ENCODE peak calls at places on chromosomes 11 and 22, in five cellular contexts. N, J, P, T and Q are unnamed samples.

GRCh38 chr11:25925359-25925758 is 406.6 kb upstream of the ANO3 start:
- DNase-seq in P (no peak), N (no peak), J (no peak), T (no peak), Q (no peak)

GRCh38 chr22:48961705-48962104 is 866.0 kb downstream of the BRD1 start:
- DNase-seq in P (no peak), T (no peak), N (no peak), J (no peak), Q (no peak)

GRCh38 chr11:13009921-13010736 is 1.0 kb downstream of the RASSF10 start:
- DNase-seq in N (peak), P (peak), T (no peak), J (peak), Q (no peak)

GRCh38 chr22:25030636-25031035 is 78.1 kb downstream of the KIAA1671 start:
- DNase-seq in P (peak), T (no peak), J (no peak), N (no peak), Q (no peak)

GRCh38 chr11:75855191-75855590 is 40.2 kb downstream of the UVRAG start:
- DNase-seq in J (peak), N (no peak), T (no peak), P (no peak), Q (no peak)

GRCh38 chr11:122153746-122154145 is 37.7 kb upstream of the BLID start:
- DNase-seq in P (no peak), J (no peak), N (no peak), T (no peak), Q (no peak)

GRCh38 chr22:20839837-20840645 is 18.6 kb downstream of the PI4KA start:
- DNase-seq in J (no peak), T (no peak), P (no peak), N (no peak), Q (no peak)

GRCh38 chr11:60853469-60853950 is 2.2 kb downstream of the PTGDR2 start:
- DNase-seq in N (no peak), P (no peak), T (no peak), J (no peak), Q (no peak)

GRCh38 chr11:123429336-123429735 is 733 bp upstream of the GRAMD1B start:
- DNase-seq in N (no peak), J (no peak), T (peak), P (peak), Q (no peak)

GRCh38 chr11:8056810-8057463 is 24.1 kb upstream of the TUB start:
- DNase-seq in P (peak), J (no peak), N (no peak), T (no peak), Q (no peak)

GRCh38 chr11:13465909-13466371 is 2.9 kb upstream of the BTBD10 start:
- DNase-seq in N (peak), T (peak), P (peak), J (peak), Q (peak)

GRCh38 chr11:69063671-69064260 is 15.0 kb downstream of the TPCN2 start:
- DNase-seq in N (no peak), J (no peak), T (no peak), P (no peak), Q (no peak)

GRCh38 chr11:116366451-116366850 is 406.3 kb downstream of the BUD13 start:
- DNase-seq in P (no peak), T (no peak), N (no peak), J (no peak), Q (no peak)

GRCh38 chr11:126929186-126930085 is 71.1 kb downstream of the KIRREL3 start:
- DNase-seq in P (peak), N (no peak), T (no peak), J (no peak), Q (no peak)

GRCh38 chr11:1224109-1224485 is 1.2 kb downstream of the MUC5B start:
- DNase-seq in T (peak), J (peak), N (no peak), P (no peak), Q (no peak)

GRCh38 chr11:69467646-69468045 is 13.8 kb upstream of the LINC01488 start:
- DNase-seq in P (no peak), N (no peak), J (no peak), T (no peak), Q (no peak)

GRCh38 chr11:66720223-66720898 is 8.7 kb downstream of the SPTBN2 start:
- DNase-seq in N (peak), T (peak), P (peak), J (peak), Q (no peak)

GRCh38 chr11:9493492-9493891 is 32.7 kb downstream of the ZNF143 start:
- DNase-seq in T (no peak), J (no peak), P (no peak), N (no peak), Q (no peak)

GRCh38 chr11:125070699-125071254 is 7.7 kb downstream of the SLC37A2 start:
- DNase-seq in J (no peak), P (peak), N (no peak), T (peak), Q (peak)

GRCh38 chr11:1654388-1655167 is 25.0 kb downstream of the KRTAP5-5 start:
- DNase-seq in P (no peak), J (no peak), T (no peak), N (no peak), Q (no peak)

GRCh38 chr11:104408630-104409029 is 244.7 kb upstream of the PDGFD start:
- DNase-seq in P (no peak), T (no peak), J (no peak), N (no peak), Q (no peak)

GRCh38 chr11:24145411-24145810 is 351.4 kb upstream of the LUZP2 start:
- DNase-seq in J (no peak), P (peak), N (no peak), T (no peak), Q (no peak)

GRCh38 chr11:84800755-84801346 is 826.3 kb downstream of the DLG2 start:
- DNase-seq in P (peak), J (peak), N (peak), T (peak), Q (no peak)

GRCh38 chr11:112297248-112297866 is 36.7 kb upstream of the PLET1 start:
- DNase-seq in T (no peak), N (no peak), P (no peak), J (no peak), Q (no peak)

GRCh38 chr22:42343551-42344081 is 73.2 kb upstream of the TCF20 start:
- DNase-seq in P (peak), N (no peak), J (peak), T (peak), Q (no peak)

GRCh38 chr22:37187891-37188761 is at the start of gene C1QTNF6:
- DNase-seq in P (peak), T (peak), J (peak), N (no peak), Q (no peak)
- H3K4me2 ChIP-seq in P (peak), T (peak), J (peak), N (peak), Q (no peak)

DNA sequence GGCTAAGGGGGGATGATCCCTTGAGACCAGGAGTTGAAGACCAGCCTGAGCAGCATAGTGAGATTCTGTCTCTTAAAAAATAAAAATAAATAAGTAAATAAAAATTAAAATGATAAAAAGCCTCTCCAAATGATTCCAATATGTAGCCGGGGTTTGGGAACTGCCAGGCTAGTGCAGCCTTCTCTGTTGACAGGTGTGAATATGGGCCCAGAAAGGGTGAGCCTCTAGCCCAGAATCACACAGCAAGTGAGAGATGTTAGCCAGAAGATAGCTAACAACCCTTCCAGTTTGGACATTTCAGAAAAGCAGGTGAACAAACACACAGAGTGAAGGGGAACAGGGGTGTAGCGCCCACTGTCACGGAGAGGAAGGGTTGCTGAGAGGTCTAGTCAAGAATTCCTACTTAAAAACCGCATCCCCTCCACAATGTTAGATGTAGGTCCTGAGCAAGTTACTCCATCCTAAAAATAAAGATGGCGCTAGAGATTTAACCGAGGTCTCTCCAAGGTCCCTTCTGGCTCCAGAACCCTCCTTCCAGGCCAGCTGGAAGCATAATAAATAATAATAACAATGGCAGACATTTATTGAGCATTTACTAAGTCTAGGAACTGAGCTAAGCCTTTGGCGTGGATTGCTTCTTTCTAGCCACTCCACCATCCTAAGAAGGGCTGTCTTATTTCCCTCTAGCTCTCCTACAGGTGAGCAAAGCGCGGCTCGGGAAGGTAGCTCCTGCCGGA is 51.6 kb downstream of the CYTH4 start:
- DNase-seq in T (peak), J (no peak), N (no peak), P (no peak), Q (no peak)
- H3K4me2 ChIP-seq in T (no peak), J (peak), N (no peak), P (no peak), Q (no peak)

GRCh38 chr22:23240639-23241389 is 60.5 kb downstream of the BCR start:
- DNase-seq in T (peak), N (peak), P (no peak), J (peak), Q (peak)

GRCh38 chr22:23239429-23239828 is 59.1 kb downstream of the BCR start:
- DNase-seq in P (no peak), T (no peak), J (no peak), N (no peak), Q (no peak)

GRCh38 chr22:23237201-23237798 is 57.0 kb downstream of the BCR start:
- DNase-seq in T (no peak), N (no peak), P (peak), J (peak), Q (no peak)

GRCh38 chr22:23237841-23238240 is 57.5 kb downstream of the BCR start:
- DNase-seq in N (no peak), T (no peak), J (no peak), P (no peak), Q (no peak)

GRCh38 chr22:23238707-23239106 is 58.4 kb downstream of the BCR start:
- DNase-seq in P (no peak), J (no peak), T (no peak), N (no peak), Q (no peak)
- H3K4me2 ChIP-seq in P (no peak), J (no peak), T (no peak), N (no peak), Q (no peak)

GRCh38 chr11:62545437-62546243 is 966 bp downstream of the AHNAK start:
- DNase-seq in N (peak), P (peak), J (peak), T (peak), Q (no peak)

GRCh38 chr11:62547691-62548281 is 1.2 kb upstream of the AHNAK start:
- DNase-seq in J (no peak), P (peak), N (peak), T (peak), Q (no peak)

GRCh38 chr11:62546244-62546936 is at the start of gene AHNAK:
- DNase-seq in J (peak), N (peak), P (peak), T (peak), Q (no peak)

GRCh38 chr11:62548545-62549335 is 2.1 kb upstream of the AHNAK start:
- DNase-seq in J (no peak), P (peak), N (peak), T (peak), Q (no peak)

GRCh38 chr11:62546937-62547625 is 475 bp upstream of the AHNAK start:
- DNase-seq in J (peak), T (peak), N (peak), P (peak), Q (no peak)
- H3K4me2 ChIP-seq in J (peak), T (peak), N (peak), P (peak), Q (no peak)

GRCh38 chr11:5968394-5968793 is at the start of gene OR56A5:
- DNase-seq in J (no peak), T (no peak), N (no peak), P (no peak), Q (no peak)

GRCh38 chr11:5967708-5968107 is 586 bp downstream of the OR56A5 start:
- DNase-seq in N (no peak), P (no peak), T (no peak), J (no peak), Q (no peak)

GRCh38 chr11:5973530-5973929 is 5.2 kb upstream of the OR56A5 start:
- DNase-seq in T (no peak), N (no peak), J (no peak), P (no peak), Q (no peak)
- H3K4me2 ChIP-seq in T (no peak), N (no peak), J (no peak), P (no peak), Q (no peak)

GRCh38 chr11:3169235-3169951 is 4.3 kb upstream of the OSBPL5 start:
- DNase-seq in T (peak), J (peak), N (no peak), P (peak), Q (no peak)
- H3K4me2 ChIP-seq in T (peak), J (no peak), N (peak), P (peak), Q (no peak)

DNA sequence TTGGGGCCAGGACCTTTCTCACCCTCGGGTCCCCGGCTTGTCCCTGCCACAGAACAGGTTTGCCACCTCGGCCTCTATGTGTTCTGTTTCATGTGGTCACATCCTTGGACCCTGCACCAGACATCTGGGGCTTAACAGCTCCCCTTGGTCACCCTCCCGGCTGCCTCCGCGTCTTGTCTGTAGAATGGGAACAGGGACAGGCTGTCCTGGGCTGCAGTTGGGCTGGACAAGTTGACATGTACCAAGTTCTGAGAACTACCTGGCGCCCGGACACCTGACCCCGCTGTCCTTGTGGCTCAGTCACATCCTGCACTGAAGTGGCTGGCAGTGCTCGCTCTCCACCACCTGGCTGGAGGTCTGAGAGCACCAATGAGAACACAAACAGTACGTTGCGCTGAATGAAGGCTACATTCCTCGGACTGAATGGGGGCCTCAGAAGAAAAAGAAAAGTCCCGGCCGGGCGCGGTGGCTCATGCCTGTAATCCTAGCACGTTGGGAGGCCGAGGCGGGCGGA is 2.8 kb upstream of the PLXNB2 start:
- DNase-seq in P (no peak), N (no peak), T (no peak), J (peak), Q (no peak)
- H3K4me2 ChIP-seq in P (no peak), N (no peak), T (no peak), J (no peak), Q (no peak)

DNA sequence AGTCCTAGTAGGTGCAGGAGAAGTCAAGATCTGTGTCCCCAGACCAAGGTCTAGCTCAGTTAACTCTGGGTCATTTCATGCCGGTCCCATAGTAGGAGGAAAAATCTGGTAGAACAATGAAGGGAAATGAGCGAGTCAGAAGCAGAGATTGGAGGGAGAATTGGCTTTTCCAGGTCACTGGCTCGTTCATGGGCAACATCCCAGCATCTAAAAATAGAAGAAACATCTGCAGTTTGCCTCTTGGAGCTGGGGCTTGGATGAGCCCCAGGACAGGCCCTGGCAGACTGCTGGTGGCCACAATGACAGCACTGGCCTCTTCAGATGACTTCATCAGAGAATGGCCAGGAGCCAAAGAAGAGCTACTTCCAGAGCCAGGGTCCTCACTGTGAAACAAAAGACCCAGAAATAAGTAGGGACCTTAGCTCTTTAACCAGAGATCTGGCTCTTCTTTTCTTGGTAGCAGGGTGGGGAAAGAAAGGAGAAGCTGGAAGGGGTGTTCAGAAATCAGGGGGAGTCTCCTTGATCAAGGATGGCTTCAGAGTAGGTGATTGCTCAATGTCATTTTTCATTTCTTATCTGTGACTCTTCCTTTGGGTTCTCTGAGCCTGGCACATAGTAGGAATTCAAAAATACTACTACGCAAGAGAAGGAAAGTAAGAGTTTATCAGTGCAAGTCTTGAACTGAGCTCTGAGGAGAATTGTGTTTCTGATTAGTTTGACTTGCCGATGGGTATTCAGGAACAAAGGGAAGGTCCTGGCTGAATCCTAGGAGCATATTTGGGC is 102.6 kb downstream of the TMPRSS5 start:
- DNase-seq in P (peak), N (no peak), T (no peak), J (no peak), Q (no peak)
- H3K4me2 ChIP-seq in P (no peak), N (no peak), T (no peak), J (no peak), Q (no peak)

DNA sequence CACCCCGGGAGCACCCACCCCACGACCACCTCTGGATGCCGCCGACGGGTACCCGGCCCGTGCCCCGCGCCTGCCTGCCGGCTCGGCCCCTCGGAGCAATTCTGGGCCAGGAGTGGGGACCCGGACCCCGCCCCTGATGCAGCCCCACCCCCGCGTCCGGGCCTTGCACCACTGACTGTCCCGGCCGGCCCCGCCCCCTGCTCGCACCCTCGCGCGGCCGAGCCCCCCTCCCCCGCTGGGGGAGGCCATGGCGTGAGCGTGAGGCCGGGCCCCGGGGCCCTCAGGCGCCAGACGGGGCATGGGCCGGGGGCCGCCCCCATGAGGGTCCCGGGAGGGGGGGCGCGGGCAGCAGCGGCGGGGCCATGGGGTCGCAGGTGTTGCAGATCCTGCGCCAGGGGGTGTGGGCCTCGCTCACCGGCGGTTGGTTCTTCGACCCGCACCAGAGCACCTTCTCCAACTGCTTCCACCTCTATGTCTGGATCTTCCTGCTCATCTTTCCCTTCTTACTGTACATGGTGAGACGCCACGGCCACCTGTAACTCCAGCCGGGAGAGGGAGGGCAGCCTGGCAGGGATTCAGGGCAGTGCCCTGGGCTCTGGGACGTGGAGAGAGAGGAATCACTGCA is 486 bp downstream of the PCNX3 start:
- DNase-seq in P (peak), J (peak), N (peak), T (peak), Q (peak)
- H3K4me2 ChIP-seq in P (peak), J (peak), N (peak), T (peak), Q (peak)

GRCh38 chr22:36912694-36913430 is 566 bp upstream of the CSF2RB start:
- DNase-seq in N (no peak), T (no peak), J (no peak), P (no peak), Q (no peak)

GRCh38 chr22:36910461-36910860 is 3.0 kb upstream of the CSF2RB start:
- DNase-seq in P (peak), T (peak), J (no peak), N (no peak), Q (no peak)

GRCh38 chr22:36913431-36914382 is at the start of gene CSF2RB:
- DNase-seq in J (no peak), P (no peak), T (no peak), N (no peak), Q (peak)

GRCh38 chr22:36914383-36914752 is 940 bp downstream of the CSF2RB start:
- DNase-seq in P (no peak), J (no peak), N (no peak), T (no peak), Q (peak)

DNA sequence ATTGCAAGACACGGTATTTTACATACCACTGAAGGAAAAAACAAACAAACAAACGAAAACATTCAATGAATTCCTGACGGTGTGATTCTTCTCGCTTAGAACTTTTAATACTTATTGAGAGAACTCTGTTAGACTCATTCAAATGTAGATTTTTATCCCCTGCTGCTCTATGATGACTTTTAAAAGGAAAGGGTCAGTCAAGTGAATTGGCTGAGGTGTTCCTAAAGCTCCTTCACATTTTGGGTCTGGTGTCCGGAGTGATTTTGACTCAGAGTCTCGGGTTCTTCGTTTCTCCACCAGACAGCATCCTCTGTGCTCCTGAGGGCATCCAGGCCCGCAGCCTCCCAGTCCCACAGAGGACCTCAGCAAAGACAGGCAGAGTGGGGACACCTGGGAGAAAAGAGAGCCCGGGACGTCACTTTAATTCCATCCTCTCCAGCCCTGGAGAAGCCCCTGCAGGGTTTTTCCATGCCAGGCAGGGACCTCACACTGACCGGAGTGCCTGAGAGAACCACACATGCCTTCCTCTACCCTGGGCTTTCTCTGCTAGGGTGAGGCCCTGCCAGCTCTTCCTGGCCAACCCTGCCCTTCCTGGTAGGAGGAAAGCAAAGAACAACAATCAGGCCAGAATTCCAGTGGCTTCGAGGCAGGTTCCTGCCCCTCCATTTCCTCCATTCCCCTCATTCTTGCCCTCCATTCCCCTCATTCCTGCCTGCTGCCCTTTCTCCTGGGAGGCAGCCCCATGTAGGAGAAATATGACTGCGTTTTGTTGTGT is 1.4 kb upstream of the CSF2RB start:
- DNase-seq in P (peak), T (no peak), J (peak), N (no peak), Q (no peak)
- H3K4me2 ChIP-seq in P (no peak), T (no peak), J (peak), N (no peak), Q (no peak)